ENCODE peak calls at places on chromosome 16, in four cellular contexts. One of them, this sample, is unnamed.

GRCh38 chr16:48365601-48366164 is 19.5 kb downstream of the SIAH1 start:
- DNase-seq in activated CD8-positive, alpha-beta T cell treated with anti-CD3 and anti-CD28 coated beads for 36 hours: peak; percentile 88
- DNase-seq in neural progenitor cell: peak; percentile 95
- DNase-seq in Peyer's patch: peak; percentile 72
- DNase-seq in this sample: peak; percentile 86

GRCh38 chr16:74731853-74732477 is 31.3 kb upstream of the MLKL start:
- DNase-seq in activated CD8-positive, alpha-beta T cell treated with anti-CD3 and anti-CD28 coated beads for 36 hours: no peak
- DNase-seq in neural progenitor cell: no peak
- DNase-seq in Peyer's patch: no peak
- DNase-seq in this sample: no peak

GRCh38 chr16:8678068-8678927 is 3.9 kb downstream of the ABAT start:
- DNase-seq in activated CD8-positive, alpha-beta T cell treated with anti-CD3 and anti-CD28 coated beads for 36 hours: no peak
- DNase-seq in neural progenitor cell: no peak
- DNase-seq in Peyer's patch: no peak
- DNase-seq in this sample: no peak

GRCh38 chr16:86355951-86356350 is 154.4 kb upstream of the FOXF1 start:
- DNase-seq in activated CD8-positive, alpha-beta T cell treated with anti-CD3 and anti-CD28 coated beads for 36 hours: no peak
- DNase-seq in neural progenitor cell: no peak
- DNase-seq in Peyer's patch: no peak
- DNase-seq in this sample: no peak

GRCh38 chr16:56569971-56570370 is 5.1 kb downstream of the MT4 start:
- DNase-seq in activated CD8-positive, alpha-beta T cell treated with anti-CD3 and anti-CD28 coated beads for 36 hours: no peak
- DNase-seq in neural progenitor cell: no peak
- DNase-seq in Peyer's patch: no peak
- DNase-seq in this sample: no peak

GRCh38 chr16:75319513-75320401 is 68.3 kb upstream of the BCAR1 start:
- DNase-seq in activated CD8-positive, alpha-beta T cell treated with anti-CD3 and anti-CD28 coated beads for 36 hours: peak; percentile 33
- DNase-seq in neural progenitor cell: no peak
- DNase-seq in Peyer's patch: no peak
- DNase-seq in this sample: peak; percentile 65

GRCh38 chr16:55275869-55276268 is 48.1 kb upstream of the IRX6 start:
- DNase-seq in activated CD8-positive, alpha-beta T cell treated with anti-CD3 and anti-CD28 coated beads for 36 hours: no peak
- DNase-seq in neural progenitor cell: no peak
- DNase-seq in Peyer's patch: no peak
- DNase-seq in this sample: no peak

GRCh38 chr16:82660078-82660645 is 33.4 kb downstream of the CDH13 start:
- DNase-seq in activated CD8-positive, alpha-beta T cell treated with anti-CD3 and anti-CD28 coated beads for 36 hours: peak; percentile 57
- DNase-seq in neural progenitor cell: no peak
- DNase-seq in Peyer's patch: no peak
- DNase-seq in this sample: no peak

GRCh38 chr16:11016993-11017392 is 72.6 kb downstream of the CLEC16A start:
- DNase-seq in activated CD8-positive, alpha-beta T cell treated with anti-CD3 and anti-CD28 coated beads for 36 hours: peak; percentile 66
- DNase-seq in neural progenitor cell: no peak
- DNase-seq in Peyer's patch: no peak
- DNase-seq in this sample: no peak

GRCh38 chr16:86604436-86605220 is 26.3 kb downstream of the FOXL1 start:
- DNase-seq in activated CD8-positive, alpha-beta T cell treated with anti-CD3 and anti-CD28 coated beads for 36 hours: peak; percentile 47
- DNase-seq in neural progenitor cell: no peak
- DNase-seq in Peyer's patch: peak; percentile 25
- DNase-seq in this sample: peak; percentile 69

GRCh38 chr16:9212621-9213020 is 121.2 kb downstream of the HAPSTR1 start:
- DNase-seq in activated CD8-positive, alpha-beta T cell treated with anti-CD3 and anti-CD28 coated beads for 36 hours: no peak
- DNase-seq in neural progenitor cell: no peak
- DNase-seq in Peyer's patch: no peak
- DNase-seq in this sample: no peak

GRCh38 chr16:77374384-77374783 is 60.5 kb downstream of the ADAMTS18 start:
- DNase-seq in activated CD8-positive, alpha-beta T cell treated with anti-CD3 and anti-CD28 coated beads for 36 hours: no peak
- DNase-seq in neural progenitor cell: no peak
- DNase-seq in Peyer's patch: no peak
- DNase-seq in this sample: no peak

GRCh38 chr16:48361012-48361411 is 24.2 kb downstream of the SIAH1 start:
- DNase-seq in activated CD8-positive, alpha-beta T cell treated with anti-CD3 and anti-CD28 coated beads for 36 hours: no peak
- DNase-seq in neural progenitor cell: no peak
- DNase-seq in Peyer's patch: no peak
- DNase-seq in this sample: peak; percentile 36

GRCh38 chr16:57984443-57985203 is 13.7 kb upstream of the CNGB1 start:
- DNase-seq in activated CD8-positive, alpha-beta T cell treated with anti-CD3 and anti-CD28 coated beads for 36 hours: peak; percentile 94
- DNase-seq in neural progenitor cell: peak; percentile 99
- DNase-seq in Peyer's patch: peak; percentile 85
- DNase-seq in this sample: peak; percentile 91

GRCh38 chr16:80607204-80607603 is 66.4 kb downstream of the DYNLRB2 start:
- DNase-seq in activated CD8-positive, alpha-beta T cell treated with anti-CD3 and anti-CD28 coated beads for 36 hours: no peak
- DNase-seq in neural progenitor cell: no peak
- DNase-seq in Peyer's patch: no peak
- DNase-seq in this sample: no peak

GRCh38 chr16:77807-78443 is at the start of gene MPG:
- DNase-seq in activated CD8-positive, alpha-beta T cell treated with anti-CD3 and anti-CD28 coated beads for 36 hours: peak; percentile 83
- DNase-seq in neural progenitor cell: peak; percentile 89
- DNase-seq in Peyer's patch: peak; percentile 85
- DNase-seq in this sample: peak; percentile 98

GRCh38 chr16:80599466-80599865 is 58.7 kb downstream of the DYNLRB2 start:
- DNase-seq in activated CD8-positive, alpha-beta T cell treated with anti-CD3 and anti-CD28 coated beads for 36 hours: no peak
- DNase-seq in neural progenitor cell: no peak
- DNase-seq in Peyer's patch: no peak
- DNase-seq in this sample: no peak

DNA sequence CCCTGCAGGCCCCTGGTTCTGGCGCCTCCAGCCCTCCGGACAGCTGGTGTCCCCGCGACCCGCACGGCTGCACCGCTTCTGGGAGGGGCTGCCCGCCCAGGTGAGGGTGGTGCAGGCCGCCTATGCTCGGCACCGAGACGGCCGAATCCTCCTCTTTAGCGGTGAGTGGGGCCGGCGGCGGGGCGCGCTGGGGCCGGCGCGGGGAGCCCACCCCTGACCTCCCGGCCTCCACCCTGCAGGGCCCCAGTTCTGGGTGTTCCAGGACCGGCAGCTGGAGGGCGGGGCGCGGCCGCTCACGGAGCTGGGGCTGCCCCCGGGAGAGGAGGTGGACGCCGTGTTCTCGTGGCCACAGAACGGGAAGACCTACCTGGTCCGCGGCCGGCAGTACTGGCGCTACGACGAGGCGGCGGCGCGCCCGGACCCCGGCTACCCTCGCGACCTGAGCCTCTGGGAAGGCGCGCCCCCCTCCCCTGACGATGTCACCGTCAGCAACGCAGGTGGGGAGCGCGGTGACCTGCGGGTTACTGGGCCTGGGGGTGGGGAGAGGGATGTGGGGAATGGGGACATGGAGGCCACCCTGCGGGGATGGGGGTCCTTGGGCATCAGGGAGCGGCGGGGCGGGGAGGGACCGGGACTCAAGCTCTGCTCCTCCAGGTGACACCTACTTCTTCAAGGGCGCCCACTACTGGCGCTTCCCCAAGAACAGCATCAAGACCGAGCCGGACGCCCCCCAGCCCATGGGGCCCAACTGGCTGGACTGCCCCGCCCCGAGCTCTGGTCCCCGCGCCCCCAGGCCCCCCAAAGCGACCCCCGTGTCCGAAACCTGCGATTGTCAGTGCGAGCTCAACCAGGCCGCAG is 7.0 kb upstream of the IL32 start:
- DNase-seq in activated CD8-positive, alpha-beta T cell treated with anti-CD3 and anti-CD28 coated beads for 36 hours: peak; percentile 83
- DNase-seq in neural progenitor cell: peak; percentile 80
- DNase-seq in Peyer's patch: peak; percentile 73
- DNase-seq in this sample: peak; percentile 73
- TF ChIP-seq CTCF in activated CD8-positive, alpha-beta T cell treated with anti-CD3 and anti-CD28 coated beads for 36 hours: no peak
- TF ChIP-seq CTCF in neural progenitor cell: no peak
- TF ChIP-seq CTCF in Peyer's patch: peak; percentile 26
- TF ChIP-seq CTCF in this sample: peak; percentile 59

GRCh38 chr16:70642633-70643032 is 3.7 kb upstream of the IL34 start:
- DNase-seq in activated CD8-positive, alpha-beta T cell treated with anti-CD3 and anti-CD28 coated beads for 36 hours: no peak
- DNase-seq in neural progenitor cell: no peak
- DNase-seq in Peyer's patch: no peak
- DNase-seq in this sample: no peak

GRCh38 chr16:70646260-70647241 is at the start of gene IL34:
- DNase-seq in activated CD8-positive, alpha-beta T cell treated with anti-CD3 and anti-CD28 coated beads for 36 hours: no peak
- DNase-seq in neural progenitor cell: no peak
- DNase-seq in Peyer's patch: no peak
- DNase-seq in this sample: no peak

GRCh38 chr16:70647461-70648359 is 1.4 kb downstream of the IL34 start:
- DNase-seq in activated CD8-positive, alpha-beta T cell treated with anti-CD3 and anti-CD28 coated beads for 36 hours: no peak
- DNase-seq in neural progenitor cell: no peak
- DNase-seq in Peyer's patch: no peak
- DNase-seq in this sample: no peak

GRCh38 chr16:70648606-70649005 is 2.2 kb downstream of the IL34 start:
- DNase-seq in activated CD8-positive, alpha-beta T cell treated with anti-CD3 and anti-CD28 coated beads for 36 hours: no peak
- DNase-seq in neural progenitor cell: no peak
- DNase-seq in Peyer's patch: no peak
- DNase-seq in this sample: no peak

GRCh38 chr16:70644763-70645597 is 1.4 kb upstream of the IL34 start:
- DNase-seq in activated CD8-positive, alpha-beta T cell treated with anti-CD3 and anti-CD28 coated beads for 36 hours: no peak
- DNase-seq in neural progenitor cell: no peak
- DNase-seq in Peyer's patch: no peak
- DNase-seq in this sample: no peak
- TF ChIP-seq CTCF in activated CD8-positive, alpha-beta T cell treated with anti-CD3 and anti-CD28 coated beads for 36 hours: no peak
- TF ChIP-seq CTCF in neural progenitor cell: no peak
- TF ChIP-seq CTCF in Peyer's patch: no peak
- TF ChIP-seq CTCF in this sample: no peak

DNA sequence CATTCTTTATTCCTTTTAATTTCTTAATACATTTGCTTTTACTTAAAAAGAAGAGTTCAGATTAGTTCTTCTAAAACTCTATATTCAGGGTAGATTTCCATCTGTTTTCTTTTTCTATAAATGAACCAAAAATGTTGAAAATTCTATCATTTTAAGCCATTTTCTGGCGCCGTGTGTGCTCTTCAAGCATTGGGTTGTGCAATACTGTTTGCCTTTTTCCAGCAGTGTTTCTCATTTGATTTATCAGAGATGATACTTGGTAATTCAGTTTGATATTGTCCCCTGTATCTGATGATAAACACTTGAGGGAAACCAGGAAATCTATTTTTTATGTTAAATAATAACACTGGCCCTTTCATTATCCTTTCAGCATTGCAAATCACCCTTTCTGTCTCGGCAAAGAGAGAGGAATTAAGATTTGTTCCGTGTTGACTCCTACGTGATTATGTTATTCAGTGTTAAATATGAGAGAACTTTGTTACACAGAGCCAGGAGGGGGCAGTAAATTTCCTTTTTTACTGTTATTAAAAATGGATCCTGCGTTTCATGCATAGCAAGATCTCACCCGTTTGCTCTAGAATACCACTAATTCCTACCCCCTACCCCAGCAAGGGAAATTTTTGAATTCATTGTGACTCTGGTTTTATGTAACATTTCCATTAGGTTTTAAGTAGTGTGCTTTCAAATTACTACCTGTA is 606.9 kb upstream of the RBFOX1 start:
- DNase-seq in activated CD8-positive, alpha-beta T cell treated with anti-CD3 and anti-CD28 coated beads for 36 hours: no peak
- DNase-seq in neural progenitor cell: peak; percentile 34
- DNase-seq in Peyer's patch: no peak
- DNase-seq in this sample: no peak
- TF ChIP-seq CTCF in activated CD8-positive, alpha-beta T cell treated with anti-CD3 and anti-CD28 coated beads for 36 hours: no peak
- TF ChIP-seq CTCF in neural progenitor cell: peak; percentile 53
- TF ChIP-seq CTCF in Peyer's patch: no peak
- TF ChIP-seq CTCF in this sample: no peak

DNA sequence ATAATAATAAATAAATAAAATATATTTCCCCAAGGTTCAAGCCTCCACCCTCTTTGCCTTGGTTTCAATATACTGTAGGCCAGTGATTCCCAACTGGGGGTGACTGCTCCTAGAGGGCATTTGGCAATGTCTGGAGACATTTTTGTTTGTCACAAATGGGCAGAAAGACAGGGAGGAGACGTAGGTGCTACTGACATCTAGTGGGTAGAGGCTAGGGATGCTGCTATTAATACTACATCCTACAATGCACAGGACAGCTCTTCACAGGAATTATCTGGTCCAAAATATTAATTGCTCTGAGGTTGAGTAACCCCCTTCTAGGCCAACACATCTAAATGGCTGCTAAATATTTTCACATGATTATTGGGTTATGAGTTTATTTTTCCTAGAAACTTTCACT is 12.8 kb upstream of the PRR14 start:
- DNase-seq in activated CD8-positive, alpha-beta T cell treated with anti-CD3 and anti-CD28 coated beads for 36 hours: peak; percentile 35
- DNase-seq in neural progenitor cell: peak; percentile 47
- DNase-seq in Peyer's patch: no peak
- DNase-seq in this sample: no peak
- TF ChIP-seq CTCF in activated CD8-positive, alpha-beta T cell treated with anti-CD3 and anti-CD28 coated beads for 36 hours: peak; percentile 61
- TF ChIP-seq CTCF in neural progenitor cell: peak; percentile 55
- TF ChIP-seq CTCF in Peyer's patch: peak; percentile 55
- TF ChIP-seq CTCF in this sample: peak; percentile 41

GRCh38 chr16:30842971-30843370 is 50.9 kb downstream of the BCL7C start:
- DNase-seq in activated CD8-positive, alpha-beta T cell treated with anti-CD3 and anti-CD28 coated beads for 36 hours: no peak
- DNase-seq in neural progenitor cell: no peak
- DNase-seq in Peyer's patch: no peak
- DNase-seq in this sample: no peak

GRCh38 chr16:30841332-30841731 is 52.5 kb downstream of the BCL7C start:
- DNase-seq in activated CD8-positive, alpha-beta T cell treated with anti-CD3 and anti-CD28 coated beads for 36 hours: no peak
- DNase-seq in neural progenitor cell: no peak
- DNase-seq in Peyer's patch: no peak
- DNase-seq in this sample: no peak

GRCh38 chr16:30839523-30840227 is 52.7 kb upstream of the ZNF629 start:
- DNase-seq in activated CD8-positive, alpha-beta T cell treated with anti-CD3 and anti-CD28 coated beads for 36 hours: no peak
- DNase-seq in neural progenitor cell: peak; percentile 10
- DNase-seq in Peyer's patch: no peak
- DNase-seq in this sample: no peak

GRCh38 chr16:30837904-30838303 is 50.9 kb upstream of the ZNF629 start:
- DNase-seq in activated CD8-positive, alpha-beta T cell treated with anti-CD3 and anti-CD28 coated beads for 36 hours: no peak
- DNase-seq in neural progenitor cell: no peak
- DNase-seq in Peyer's patch: no peak
- DNase-seq in this sample: no peak

DNA sequence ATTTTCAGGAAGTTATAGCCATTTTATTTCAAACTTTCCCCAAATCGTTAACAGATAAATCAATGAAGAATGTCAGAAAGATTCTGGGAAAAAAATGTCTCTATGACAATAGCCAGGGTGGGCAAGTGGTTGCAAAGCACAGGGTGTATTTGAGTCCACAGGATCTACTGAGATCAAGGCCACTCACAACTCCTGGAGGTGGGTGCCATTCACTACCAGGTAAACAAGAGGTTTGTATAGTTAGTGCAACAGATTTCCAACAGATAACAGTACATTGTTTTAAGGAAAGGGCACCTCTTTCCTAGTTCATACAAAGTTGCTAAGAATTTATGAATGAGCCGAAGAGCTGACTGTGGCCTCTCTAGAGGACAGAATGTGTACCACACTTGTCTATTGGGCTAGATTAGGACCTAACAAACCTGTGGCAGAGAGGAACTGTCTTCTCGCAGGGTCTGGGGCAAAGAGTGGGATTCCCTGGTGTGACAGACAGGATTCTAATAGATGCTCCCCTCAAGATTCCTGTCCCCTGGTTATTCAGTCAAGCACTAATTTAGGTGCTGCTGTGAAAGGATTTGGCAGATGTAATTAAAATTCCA is 52.0 kb upstream of the ZNF629 start:
- DNase-seq in activated CD8-positive, alpha-beta T cell treated with anti-CD3 and anti-CD28 coated beads for 36 hours: no peak
- DNase-seq in neural progenitor cell: no peak
- DNase-seq in Peyer's patch: no peak
- DNase-seq in this sample: no peak
- TF ChIP-seq CTCF in activated CD8-positive, alpha-beta T cell treated with anti-CD3 and anti-CD28 coated beads for 36 hours: no peak
- TF ChIP-seq CTCF in neural progenitor cell: no peak
- TF ChIP-seq CTCF in Peyer's patch: peak; percentile 22
- TF ChIP-seq CTCF in this sample: no peak